ENCODE peak calls at places on chromosomes 7 and 10, in eight cellular contexts. S, Y, I, D, G, W, X and U are unnamed samples.

GRCh38 chr7:152761116-152761748 is 1.7 kb downstream of the ACTR3B start:
- DNase-seq in S (no peak), Y (peak; percentile 20), I (no peak), D (no peak), G (no peak), W (peak; percentile 32), X (no peak), U (no peak)

GRCh38 chr7:91838439-91838838 is 42.1 kb downstream of the MTERF1 start:
- DNase-seq in S (no peak), Y (no peak), I (no peak), D (no peak), G (no peak), W (no peak), X (no peak), U (no peak)

GRCh38 chr7:73429622-73430505 is 3.7 kb upstream of the FZD9 start:
- DNase-seq in S (no peak), Y (no peak), I (no peak), D (no peak), G (no peak), W (no peak), X (no peak), U (no peak)

GRCh38 chr7:8065356-8065813 is 96.8 kb downstream of the GLCCI1 start:
- DNase-seq in S (no peak), Y (peak; percentile 90), I (peak; percentile 6), D (no peak), G (no peak), W (peak; percentile 51), X (no peak), U (no peak)

GRCh38 chr10:61325183-61325582 is 128.0 kb downstream of the TMEM26 start:
- DNase-seq in S (no peak), Y (no peak), I (no peak), D (no peak), G (no peak), W (no peak), X (no peak), U (no peak)

GRCh38 chr10:34628174-34628802 is 186.8 kb downstream of the PARD3 start:
- DNase-seq in S (no peak), Y (peak; percentile 24), I (no peak), D (peak; percentile 71), G (no peak), W (peak; percentile 49), X (no peak), U (peak; percentile 66)

GRCh38 chr10:46319383-46319782 is 32.6 kb downstream of the ANTXRL start:
- DNase-seq in S (no peak), Y (no peak), I (no peak), D (no peak), G (no peak), W (no peak), X (no peak), U (no peak)

GRCh38 chr7:64494912-64495461 is 67.9 kb downstream of the ZNF680 start:
- DNase-seq in S (no peak), Y (peak; percentile 1), I (no peak), D (no peak), G (peak; percentile 31), W (no peak), X (no peak), U (peak; percentile 73)

GRCh38 chr7:516606-517456 is 2.8 kb downstream of the PDGFA start:
- DNase-seq in S (no peak), Y (peak; percentile 93), I (no peak), D (no peak), G (no peak), W (peak; percentile 73), X (no peak), U (no peak)

GRCh38 chr7:127770870-127771269 is 118.9 kb downstream of the SND1 start:
- DNase-seq in S (no peak), Y (peak; percentile 48), I (no peak), D (peak; percentile 22), G (no peak), W (peak; percentile 41), X (no peak), U (peak; percentile 57)

GRCh38 chr7:49776994-49777393 is 3.6 kb downstream of the VWC2 start:
- DNase-seq in S (no peak), Y (no peak), I (no peak), D (no peak), G (no peak), W (no peak), X (no peak), U (no peak)

GRCh38 chr7:3984456-3984855 is 683.4 kb downstream of the SDK1 start:
- DNase-seq in S (no peak), Y (no peak), I (no peak), D (no peak), G (no peak), W (no peak), X (no peak), U (no peak)

GRCh38 chr7:135367114-135367513 is 133.5 kb downstream of the STRA8 start:
- DNase-seq in S (no peak), Y (no peak), I (no peak), D (no peak), G (no peak), W (no peak), X (no peak), U (no peak)

GRCh38 chr7:22005151-22005550 is 59.5 kb upstream of the CDCA7L start:
- DNase-seq in S (no peak), Y (peak; percentile 7), I (no peak), D (no peak), G (no peak), W (no peak), X (no peak), U (no peak)

GRCh38 chr10:49579621-49580020 is 30.5 kb upstream of the SLC18A3 start:
- DNase-seq in S (no peak), Y (peak; percentile 65), I (no peak), D (no peak), G (no peak), W (no peak), X (no peak), U (no peak)

GRCh38 chr10:32413513-32413912 is 32.4 kb upstream of the CCDC7 start:
- DNase-seq in S (no peak), Y (peak; percentile 64), I (no peak), D (no peak), G (no peak), W (peak; percentile 93), X (no peak), U (no peak)

GRCh38 chr10:7085913-7086589 is 324.8 kb downstream of the SFMBT2 start:
- DNase-seq in S (peak; percentile 6), Y (peak; percentile 10), I (peak; percentile 42), D (no peak), G (no peak), W (peak; percentile 34), X (no peak), U (no peak)

GRCh38 chr7:138186951-138187351 is 110.7 kb downstream of the AKR1D1 start:
- DNase-seq in S (peak; percentile 15), Y (peak; percentile 30), I (peak; percentile 73), D (no peak), G (no peak), W (peak; percentile 89), X (no peak), U (no peak)

GRCh38 chr10:53957401-53957800 is 843.6 kb downstream of the PCDH15 start:
- DNase-seq in S (peak; percentile 17), Y (no peak), I (peak; percentile 26), D (no peak), G (no peak), W (no peak), X (no peak), U (peak; percentile 34)

GRCh38 chr7:69419928-69420327 is 178.3 kb upstream of the AUTS2 start:
- DNase-seq in S (no peak), Y (no peak), I (no peak), D (no peak), G (no peak), W (no peak), X (no peak), U (no peak)

GRCh38 chr10:47095848-47096612 is 184.8 kb downstream of the PTPN20 start:
- DNase-seq in S (no peak), Y (no peak), I (no peak), D (no peak), G (no peak), W (no peak), X (no peak), U (no peak)

GRCh38 chr7:28528899-28529298 is 116.6 kb downstream of the CREB5 start:
- DNase-seq in S (no peak), Y (no peak), I (no peak), D (no peak), G (no peak), W (no peak), X (no peak), U (no peak)

GRCh38 chr7:23062452-23062851 is 43.1 kb upstream of the KLHL7 start:
- DNase-seq in S (no peak), Y (no peak), I (peak; percentile 85), D (no peak), G (no peak), W (peak; percentile 21), X (no peak), U (no peak)

GRCh38 chr7:130228840-130229239 is 21.2 kb downstream of the SSMEM1 start:
- DNase-seq in S (no peak), Y (no peak), I (no peak), D (peak; percentile 52), G (no peak), W (no peak), X (no peak), U (peak; percentile 37)

GRCh38 chr7:151632750-151633515 is 113.2 kb upstream of the RHEB start:
- DNase-seq in S (no peak), Y (no peak), I (no peak), D (no peak), G (no peak), W (peak; percentile 71), X (peak; percentile 32), U (no peak)

GRCh38 chr7:130733866-130734524 is at the start of gene KLF14:
- DNase-seq in S (no peak), Y (peak; percentile 53), I (no peak), D (no peak), G (peak; percentile 84), W (peak; percentile 11), X (peak; percentile 46), U (peak; percentile 88)

GRCh38 chr7:88566174-88566729 is 193.2 kb upstream of the ZNF804B start:
- DNase-seq in S (no peak), Y (no peak), I (no peak), D (no peak), G (no peak), W (no peak), X (no peak), U (no peak)

GRCh38 chr10:110837418-110838120 is 34.2 kb upstream of the PDCD4 start:
- DNase-seq in S (no peak), Y (peak; percentile 30), I (no peak), D (no peak), G (no peak), W (peak; percentile 53), X (no peak), U (no peak)

GRCh38 chr7:39085590-39086049 is 107.9 kb downstream of the POU6F2 start:
- DNase-seq in S (no peak), Y (peak; percentile 4), I (no peak), D (no peak), G (no peak), W (peak; percentile 14), X (no peak), U (no peak)

GRCh38 chr7:38413784-38414183 is 140.3 kb upstream of the TARP start:
- DNase-seq in S (no peak), Y (no peak), I (no peak), D (no peak), G (no peak), W (no peak), X (no peak), U (no peak)

GRCh38 chr10:124262971-124263370 is 155.8 kb downstream of the OAT start:
- DNase-seq in S (no peak), Y (no peak), I (no peak), D (no peak), G (no peak), W (no peak), X (no peak), U (no peak)

GRCh38 chr7:129053938-129054437 is 923 bp downstream of the TNPO3 start:
- DNase-seq in S (peak; percentile 30), Y (peak; percentile 61), I (no peak), D (peak; percentile 45), G (no peak), W (peak; percentile 55), X (no peak), U (no peak)

GRCh38 chr7:37642028-37642540 is 41.5 kb upstream of the GPR141 start:
- DNase-seq in S (no peak), Y (no peak), I (no peak), D (no peak), G (no peak), W (no peak), X (no peak), U (no peak)